ENCODE peak calls at places on chromosomes 4 and X, in five cellular contexts. D, W, M, J and Y are unnamed samples.

GRCh38 chr4:5890063-5890727 is 2.7 kb downstream of the CRMP1 start:
- DNase-seq in D (no peak), W (peak), M (no peak), J (no peak), Y (peak)

GRCh38 chr4:123699823-123700822 is 303.5 kb downstream of the SPRY1 start:
- DNase-seq in D (no peak), W (no peak), M (peak), J (peak), Y (no peak)

GRCh38 chr4:77220841-77221613 is 64.0 kb downstream of the CCNG2 start:
- DNase-seq in D (no peak), W (no peak), M (peak), J (peak), Y (no peak)

GRCh38 chr4:154039435-154040061 is 250.7 kb upstream of the SFRP2 start:
- DNase-seq in D (no peak), W (no peak), M (no peak), J (no peak), Y (no peak)

GRCh38 chr4:68129793-68130192 is at the start of gene TMPRSS11F:
- DNase-seq in D (peak), W (no peak), M (no peak), J (peak), Y (no peak)

GRCh38 chr4:138494931-138495330 is 252.8 kb upstream of the SLC7A11 start:
- DNase-seq in D (no peak), W (no peak), M (peak), J (peak), Y (no peak)

GRCh38 chr4:168631241-168632151 is 134.6 kb downstream of the PALLD start:
- DNase-seq in D (no peak), W (no peak), M (peak), J (peak), Y (no peak)

GRCh38 chr4:80215449-80216052 is 18.2 kb downstream of the PRDM8 start:
- DNase-seq in D (no peak), W (no peak), M (peak), J (no peak), Y (no peak)

GRCh38 chrX:44975666-44976263 is 102.8 kb downstream of the KDM6A start:
- DNase-seq in D (no peak), W (no peak), M (no peak), J (no peak), Y (no peak)

GRCh38 chrX:113260474-113260873 is 419.8 kb upstream of the AMOT start:
- DNase-seq in D (no peak), W (no peak), M (peak), J (no peak), Y (no peak)
- TF ChIP-seq CTCF in D (no peak), W (no peak), M (peak), J (no peak), Y (no peak)

GRCh38 chrX:12367254-12367653 is 229.0 kb downstream of the FRMPD4 start:
- DNase-seq in D (no peak), W (no peak), M (no peak), J (no peak), Y (no peak)

GRCh38 chrX:12370444-12371089 is 232.3 kb downstream of the FRMPD4 start:
- DNase-seq in D (no peak), W (no peak), M (peak), J (no peak), Y (no peak)

DNA sequence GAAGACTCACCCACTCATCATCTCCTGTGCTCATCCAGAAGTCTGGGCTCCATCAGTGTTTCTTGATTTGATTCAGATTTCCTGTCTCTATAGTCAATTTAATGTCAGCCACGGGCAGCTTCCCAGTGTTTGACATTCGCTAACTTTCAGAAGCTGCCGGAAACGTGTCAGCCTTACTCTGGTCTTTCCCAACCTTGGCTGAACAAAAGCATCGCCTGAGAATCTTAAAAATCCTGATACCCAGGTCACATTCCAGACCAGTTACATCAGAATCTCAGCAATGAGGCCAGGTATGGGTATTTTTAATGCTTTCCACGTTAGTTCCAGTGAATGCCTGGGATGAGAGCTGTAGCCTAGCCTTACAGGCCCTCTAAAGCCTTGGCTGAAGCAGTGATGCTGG is 233.8 kb downstream of the FRMPD4 start:
- DNase-seq in D (no peak), W (no peak), M (peak), J (peak), Y (no peak)
- TF ChIP-seq CTCF in D (no peak), W (no peak), M (no peak), J (no peak), Y (no peak)

DNA sequence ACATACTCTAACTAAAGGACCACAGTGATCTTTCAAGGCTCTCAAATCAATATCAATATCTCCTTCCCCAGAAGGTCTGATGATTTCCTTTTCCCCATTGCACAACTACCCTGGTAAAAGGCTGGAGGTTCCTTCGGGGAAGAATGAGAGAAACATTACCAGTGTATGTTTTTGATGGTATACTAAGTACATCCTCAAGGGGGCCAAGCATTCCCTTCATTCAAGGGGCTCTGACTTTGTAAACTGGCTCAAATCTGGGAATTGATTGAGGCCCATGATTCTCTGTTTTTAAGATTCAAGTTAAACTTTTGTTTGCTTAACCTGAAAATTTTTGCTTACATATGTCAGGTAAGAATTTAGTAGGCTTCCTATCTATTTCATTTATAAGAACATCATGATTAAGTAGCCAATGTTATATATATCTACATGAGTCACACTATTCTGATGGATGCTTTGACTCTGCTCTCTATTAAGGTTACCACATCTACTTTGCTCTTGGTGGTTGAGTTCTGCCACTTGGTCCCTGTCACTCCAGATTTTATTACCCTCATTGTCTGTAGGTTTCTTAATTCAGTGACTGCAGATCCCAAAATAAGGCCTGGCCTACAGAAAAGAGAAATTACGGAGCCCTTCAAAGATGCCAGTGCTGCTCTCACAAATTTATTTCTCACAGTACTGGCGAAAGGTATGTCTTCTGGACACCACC is 16.4 kb upstream of the GUCY1B1 start:
- DNase-seq in D (no peak), W (no peak), M (no peak), J (no peak), Y (no peak)
- TF ChIP-seq CTCF in D (no peak), W (no peak), M (peak), J (no peak), Y (no peak)

GRCh38 chrX:54452920-54453319 is 12.7 kb downstream of the TSR2 start:
- DNase-seq in D (no peak), W (no peak), M (peak), J (no peak), Y (no peak)
- TF ChIP-seq CTCF in D (no peak), W (no peak), M (peak), J (no peak), Y (no peak)

GRCh38 chr4:13933163-13933562 is 305.6 kb upstream of the BOD1L1 start:
- DNase-seq in D (no peak), W (no peak), M (peak), J (no peak), Y (no peak)
- TF ChIP-seq CTCF in D (no peak), W (no peak), M (peak), J (no peak), Y (no peak)

DNA sequence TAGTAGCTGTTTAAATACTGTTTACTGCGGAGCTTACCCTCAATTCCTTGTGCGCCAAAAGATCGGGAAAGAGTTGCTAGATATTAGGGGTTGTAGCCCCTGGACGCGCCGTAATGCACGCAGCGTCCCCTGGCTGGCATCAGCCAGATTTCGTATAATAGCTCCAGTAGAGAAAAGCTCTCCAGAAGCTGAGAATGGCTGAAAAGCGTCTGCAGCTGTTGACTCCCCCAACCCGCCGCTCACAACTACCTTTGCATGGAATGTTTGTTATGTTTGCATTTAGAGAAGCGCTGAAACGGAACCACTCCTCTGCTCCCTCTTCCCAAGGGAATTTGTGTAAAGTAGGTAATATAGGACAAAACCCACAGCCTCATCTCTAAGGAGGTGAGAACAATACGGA is 3.7 kb downstream of the DOCK11 start:
- DNase-seq in D (no peak), W (no peak), M (no peak), J (no peak), Y (no peak)
- TF ChIP-seq CTCF in D (no peak), W (no peak), M (no peak), J (no peak), Y (no peak)

GRCh38 chrX:10725071-10725470 is 104.7 kb upstream of the MID1 start:
- DNase-seq in D (no peak), W (no peak), M (no peak), J (peak), Y (no peak)
- TF ChIP-seq CTCF in D (no peak), W (peak), M (no peak), J (no peak), Y (peak)

GRCh38 chrX:99172958-99173357 is 1237.1 kb downstream of the PCDH19 start:
- DNase-seq in D (no peak), W (no peak), M (no peak), J (no peak), Y (no peak)
- TF ChIP-seq CTCF in D (no peak), W (no peak), M (no peak), J (no peak), Y (no peak)

DNA sequence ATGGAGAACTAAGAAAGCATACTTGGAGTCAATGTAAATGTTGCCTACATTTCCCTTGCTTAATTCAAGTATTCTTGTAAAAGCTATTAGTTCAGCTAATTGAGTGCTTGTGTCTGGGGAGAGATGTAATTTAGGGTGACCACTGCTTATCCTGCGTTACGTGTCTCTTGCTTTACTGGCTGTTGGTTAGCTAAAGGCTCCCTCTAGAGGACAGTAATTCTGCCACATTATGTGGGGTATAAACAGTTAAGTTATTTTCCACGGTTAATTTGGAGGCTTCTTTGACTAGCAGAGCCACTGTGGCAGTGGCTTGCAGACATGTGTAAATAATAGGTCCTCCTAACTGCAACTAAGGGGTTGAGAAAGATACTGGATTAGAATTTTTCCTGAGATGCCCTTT is 25.3 kb upstream of the NAF1 start:
- DNase-seq in D (no peak), W (no peak), M (peak), J (no peak), Y (no peak)
- TF ChIP-seq CTCF in D (no peak), W (no peak), M (peak), J (no peak), Y (peak)